ENCODE peak calls at places on chromosomes 2 and 18, in five cellular contexts. L is CD8-positive, alpha-beta T cell; S is foreskin fibroblast; X is cardiac fibroblast; D is GM06990. Q is an unnamed sample.

GRCh38 chr2:179925713-179926112 is 64.3 kb upstream of the ZNF385B start:
- DNase-seq in L (no peak), D (no peak), X (no peak), S (no peak), Q (no peak)

GRCh38 chr18:43780782-43781340 is 503.6 kb upstream of the SYT4 start:
- DNase-seq in X (peak; percentile 27), S (peak; percentile 49), L (no peak), D (no peak), Q (peak; percentile 16)

GRCh38 chr18:79644006-79644665 is 35.5 kb upstream of the CTDP1 start:
- DNase-seq in S (peak; percentile 24), X (peak; percentile 67), D (peak; percentile 69), L (peak; percentile 41), Q (peak; percentile 58)

GRCh38 chr2:111694690-111695089 is 189.3 kb downstream of the ANAPC1 start:
- DNase-seq in S (peak; percentile 81), L (no peak), X (peak; percentile 98), D (no peak), Q (peak; percentile 100)

GRCh38 chr2:27431395-27431794 is 3.0 kb downstream of the NRBP1 start:
- DNase-seq in S (peak; percentile 57), L (no peak), D (no peak), X (peak; percentile 16), Q (peak; percentile 26)

GRCh38 chr18:8448091-8448490 is 161.1 kb upstream of the RAB12 start:
- DNase-seq in X (no peak), S (no peak), D (no peak), L (no peak), Q (peak; percentile 36)

GRCh38 chr18:55489742-55490055 is 98.3 kb downstream of the TCF4 start:
- DNase-seq in S (no peak), L (no peak), X (no peak), D (no peak), Q (no peak)

GRCh38 chr2:68366083-68366560 is 1.0 kb downstream of the PLEK start:
- DNase-seq in S (no peak), D (no peak), X (no peak), L (no peak), Q (no peak)

GRCh38 chr2:66240284-66240683 is 194.6 kb upstream of the MEIS1 start:
- DNase-seq in X (no peak), S (no peak), D (no peak), L (no peak), Q (no peak)

GRCh38 chr2:56739421-56739820 is 555.6 kb downstream of the CCDC85A start:
- DNase-seq in L (no peak), S (no peak), D (no peak), X (no peak), Q (peak; percentile 12)

DNA sequence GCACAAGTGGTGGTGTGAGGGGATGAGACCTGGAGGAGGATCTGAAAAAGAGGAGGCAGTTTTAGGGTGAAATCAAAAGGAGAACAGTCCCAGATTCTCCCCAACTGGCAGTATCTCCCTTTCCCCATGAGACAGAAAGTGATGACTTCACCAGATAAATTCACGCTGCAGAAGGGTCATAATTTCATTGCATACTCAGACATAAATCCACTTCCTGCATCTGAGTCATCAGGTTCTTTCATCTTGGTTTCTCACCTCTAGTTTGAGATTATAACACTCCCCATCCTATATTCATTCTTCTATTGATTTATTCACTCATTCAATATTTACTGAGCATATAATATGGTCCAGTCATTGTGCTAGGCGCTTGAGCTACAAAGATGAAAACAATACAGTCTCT is 64.7 kb downstream of the CCDC148 start:
- DNase-seq in D (no peak), X (no peak), S (no peak), L (no peak), Q (no peak)
- TF ChIP-seq CTCF in D (no peak), X (no peak), S (no peak), L (no peak), Q (no peak)

DNA sequence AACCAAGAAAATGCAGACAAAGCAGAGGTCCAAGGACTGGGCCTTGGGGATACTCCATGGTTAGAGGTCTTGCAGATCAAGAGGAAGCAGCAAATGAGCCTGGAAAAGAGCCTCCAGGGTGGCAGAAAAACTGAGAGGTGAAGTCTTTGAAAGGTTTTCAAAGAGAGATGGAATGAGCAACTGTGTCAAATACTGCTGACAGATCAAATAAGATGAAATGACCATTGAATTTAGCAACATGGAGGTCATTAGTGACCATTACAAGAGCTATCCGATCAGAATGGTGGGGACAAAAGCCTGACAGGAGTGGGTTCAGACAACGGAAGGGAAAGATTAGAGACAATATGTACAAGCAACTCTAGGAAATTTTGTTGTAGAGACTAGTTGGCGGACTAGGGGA is 1.5 kb downstream of the CLHC1 start:
- DNase-seq in X (no peak), L (no peak), D (no peak), S (no peak), Q (no peak)
- H3K4me3 ChIP-seq in X (no peak overlapping the region), L (no peak overlapping the region), D (no peak overlapping the region), S (no peak overlapping the region), Q (no peak overlapping the region)

GRCh38 chr2:96574364-96574763 is 37.8 kb downstream of the ARID5A start:
- DNase-seq in S (no peak), L (no peak), D (no peak), X (no peak), Q (no peak)
- TF ChIP-seq CTCF in S (peak; percentile 19), L (no peak), D (no peak), X (peak; percentile 26), Q (peak; percentile 32)

GRCh38 chr2:224982226-224982625 is 60.0 kb downstream of the DOCK10 start:
- DNase-seq in D (no peak), S (no peak), L (no peak), X (peak; percentile 71), Q (peak; percentile 58)
- H3K4me3 ChIP-seq in D (no peak overlapping the region), S (no peak overlapping the region), L (no peak overlapping the region), X (peak overlapping the region; percentile 29), Q (peak overlapping the region; percentile 54)

DNA sequence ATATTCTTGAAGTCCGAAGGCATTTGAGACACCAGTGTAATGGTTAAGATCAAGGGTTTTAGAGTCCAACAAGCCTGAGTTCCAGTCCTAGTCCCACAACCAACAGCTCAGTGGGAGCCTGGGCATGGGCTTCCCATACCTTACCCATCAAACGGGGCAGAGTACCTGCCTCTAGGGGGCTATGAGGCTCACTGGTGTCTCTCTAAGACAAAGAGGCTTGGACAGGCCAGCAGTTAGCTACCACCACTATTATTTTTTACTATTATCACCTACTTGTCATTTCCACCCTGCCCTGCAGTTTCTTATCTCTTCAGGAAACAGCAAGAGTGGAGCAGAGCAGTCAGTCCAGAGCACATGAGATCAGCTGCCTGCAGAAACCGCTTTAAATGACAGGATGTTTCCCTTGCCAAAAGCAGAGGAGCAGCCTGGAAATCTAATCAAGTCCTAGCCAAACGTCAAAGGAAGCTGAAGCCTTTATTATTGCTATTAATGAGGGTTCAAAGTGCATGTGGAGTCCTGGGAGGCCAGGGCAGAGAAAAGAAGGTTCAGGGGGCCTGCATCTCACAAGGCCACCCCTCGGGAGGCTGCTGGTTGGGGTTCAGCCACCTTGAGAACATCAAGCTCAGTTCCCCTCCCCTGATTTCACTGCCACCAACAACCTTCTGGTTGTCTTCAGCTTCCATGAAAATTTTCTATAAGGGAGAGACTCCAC is 66.6 kb downstream of the STPG4 start:
- DNase-seq in S (no peak), L (no peak), X (peak; percentile 85), D (no peak), Q (peak; percentile 59)
- TF ChIP-seq CTCF in S (peak; percentile 19), L (no peak), X (peak; percentile 37), D (no peak), Q (peak; percentile 32)

GRCh38 chr2:50401772-50402653 is 629.9 kb downstream of the NRXN1 start:
- DNase-seq in L (no peak), S (no peak), D (no peak), X (peak; percentile 66), Q (peak; percentile 33)
- H3K4me3 ChIP-seq in L (no peak overlapping the region), S (no peak overlapping the region), D (no peak overlapping the region), X (no peak overlapping the region), Q (no peak overlapping the region)

GRCh38 chr2:31728406-31729064 is 147.8 kb upstream of the SRD5A2 start:
- DNase-seq in S (no peak), L (no peak), X (no peak), D (no peak), Q (no peak)
- TF ChIP-seq CTCF in S (no peak), L (no peak), X (no peak), D (no peak), Q (no peak)